ENCODE peak calls at places on chromosome 5, in seven cellular contexts. Z is suprapubic skin, X is Caco-2, K is fibroblast of lung, M is AG04450, O is astrocyte of the spinal cord, L is lower lobe of right lung. S is an unnamed sample.

GRCh38 chr5:138725885-138726457 is 27.3 kb upstream of the CTNNA1 start:
- DNase-seq in X (peak; percentile 66), L (no peak), Z (no peak), K (no peak), O (no peak), M (no peak), S (no peak)

GRCh38 chr5:125409496-125410351 is 663.3 kb upstream of the ZNF608 start:
- DNase-seq in O (peak; percentile 76), L (no peak), K (peak; percentile 82), X (no peak), Z (no peak), M (no peak), S (peak; percentile 45)

GRCh38 chr5:92904021-92904420 is 677.0 kb downstream of the NR2F1-AS1 start:
- DNase-seq in X (no peak), K (no peak), O (no peak), M (no peak), Z (no peak), L (no peak), S (no peak)

GRCh38 chr5:180607861-180608571 is 16.7 kb upstream of the SCGB3A1 start:
- DNase-seq in Z (no peak), O (no peak), X (peak; percentile 50), L (peak; percentile 75), M (no peak), K (no peak), S (peak; percentile 1)

GRCh38 chr5:178323961-178324360 is 91.4 kb upstream of the PHYKPL start:
- DNase-seq in Z (peak; percentile 42), M (no peak), L (no peak), K (no peak), O (no peak), X (no peak), S (no peak)

GRCh38 chr5:149374801-149375200 is 4.3 kb downstream of the IL17B start:
- DNase-seq in M (no peak), Z (no peak), K (no peak), X (no peak), L (no peak), O (no peak), S (no peak)

GRCh38 chr5:98793223-98793622 is 19.8 kb downstream of the RGMB start:
- DNase-seq in L (no peak), Z (no peak), O (no peak), M (no peak), X (no peak), K (no peak), S (no peak)

GRCh38 chr5:154758501-154758900 is 3.3 kb downstream of the LARP1 start:
- DNase-seq in K (peak; percentile 31), O (no peak), X (no peak), L (no peak), Z (no peak), M (no peak), S (peak; percentile 55)

GRCh38 chr5:32710335-32710858 is 724 bp upstream of the NPR3 start:
- DNase-seq in X (peak; percentile 29), O (no peak), M (no peak), K (no peak), L (no peak), Z (no peak), S (no peak)

GRCh38 chr5:42268630-42269029 is 154.6 kb upstream of the GHR start:
- DNase-seq in M (no peak), L (no peak), X (no peak), Z (no peak), K (peak; percentile 48), O (peak; percentile 29), S (no peak)

GRCh38 chr5:155753943-155754581 is 572.9 kb upstream of the SGCD start:
- DNase-seq in L (no peak), M (no peak), O (no peak), Z (no peak), X (no peak), K (no peak), S (no peak)

GRCh38 chr5:154368041-154368800 is 77.6 kb upstream of the SAP30L start:
- DNase-seq in X (peak; percentile 6), L (no peak), K (peak; percentile 89), M (peak; percentile 83), Z (no peak), O (peak; percentile 98), S (peak; percentile 91)

GRCh38 chr5:39543335-39543734 is 118.6 kb upstream of the DAB2 start:
- DNase-seq in K (no peak), Z (no peak), O (peak; percentile 23), M (no peak), L (no peak), X (no peak), S (no peak)

GRCh38 chr5:56984445-56984844 is 32.5 kb upstream of the MIER3 start:
- DNase-seq in M (no peak), L (no peak), K (no peak), X (no peak), Z (no peak), O (no peak), S (peak; percentile 33)

GRCh38 chr5:175872287-175873089 is 1.1 kb downstream of the CPLX2 start:
- DNase-seq in L (no peak), Z (no peak), M (no peak), X (no peak), K (no peak), O (no peak), S (no peak)

GRCh38 chr5:32231929-32232328 is 57.8 kb upstream of the GOLPH3 start:
- DNase-seq in K (no peak), M (no peak), X (no peak), Z (no peak), L (no peak), O (no peak), S (no peak)

DNA sequence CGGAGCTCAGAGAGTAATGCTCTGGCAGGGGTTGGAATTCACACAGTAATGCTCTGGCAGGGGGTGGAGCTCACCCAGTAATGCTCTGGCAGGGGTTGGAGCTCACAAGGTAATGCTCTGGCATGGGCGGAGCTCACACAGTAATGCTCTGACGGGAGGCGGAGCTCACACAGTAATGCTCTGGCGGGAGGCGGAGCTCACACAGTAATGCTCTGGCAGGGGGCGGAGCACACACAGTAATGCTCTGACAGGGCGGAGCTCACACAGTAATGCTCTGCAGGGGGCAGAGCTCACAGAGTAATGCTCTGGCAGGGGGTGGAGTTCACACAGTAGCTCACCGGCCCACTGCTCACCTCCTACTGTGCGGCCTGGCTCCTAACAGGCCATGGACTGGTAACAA is 47.2 kb upstream of the LPCAT1 start:
- DNase-seq in K (no peak), X (no peak), M (no peak), L (no peak), O (no peak), Z (no peak), S (no peak)
- H3K4me3 ChIP-seq in K (no peak overlapping the region), X (no peak overlapping the region), M (no peak overlapping the region), L (no peak overlapping the region), O (no peak overlapping the region), Z (no peak overlapping the region), S (no peak overlapping the region)

GRCh38 chr5:95667219-95667618 is 15.6 kb downstream of the SPATA9 start:
- DNase-seq in O (no peak), K (no peak), Z (no peak), L (no peak), M (no peak), X (no peak), S (no peak)

GRCh38 chr5:95668216-95668615 is 14.6 kb downstream of the SPATA9 start:
- DNase-seq in X (no peak), O (peak; percentile 46), L (no peak), K (peak; percentile 65), Z (no peak), M (no peak), S (peak; percentile 33)

GRCh38 chr5:95667678-95668077 is 15.1 kb downstream of the SPATA9 start:
- DNase-seq in Z (no peak), K (no peak), O (no peak), M (no peak), L (no peak), X (no peak), S (no peak)

GRCh38 chr5:95662946-95663345 is 16.4 kb downstream of the RFESD start:
- DNase-seq in L (no peak), M (no peak), K (no peak), Z (no peak), O (no peak), X (no peak), S (no peak)

GRCh38 chr5:95664204-95664786 is 17.7 kb downstream of the RFESD start:
- DNase-seq in O (peak; percentile 69), K (peak; percentile 67), M (no peak), L (no peak), Z (no peak), X (peak; percentile 23), S (peak; percentile 82)
- TF ChIP-seq CTCF in O (peak; percentile 75), K (peak; percentile 81), M (peak; percentile 80), L (peak; percentile 79), Z (peak; percentile 70), X (peak; percentile 78), S (peak; percentile 86)

GRCh38 chr5:17277907-17278306 is 60.5 kb downstream of the BASP1 start:
- DNase-seq in L (no peak), K (no peak), Z (no peak), M (no peak), X (no peak), O (no peak), S (no peak)

GRCh38 chr5:17279487-17279886 is 62.1 kb downstream of the BASP1 start:
- DNase-seq in M (no peak), Z (no peak), K (no peak), X (no peak), O (no peak), L (no peak), S (no peak)

GRCh38 chr5:17278931-17279330 is 61.5 kb downstream of the BASP1 start:
- DNase-seq in L (no peak), Z (no peak), M (no peak), K (no peak), O (no peak), X (no peak), S (no peak)

GRCh38 chr5:17275279-17276158 is 58.1 kb downstream of the BASP1 start:
- DNase-seq in M (no peak), X (no peak), O (no peak), Z (no peak), K (no peak), L (no peak), S (no peak)

GRCh38 chr5:17276445-17276844 is 59.0 kb downstream of the BASP1 start:
- DNase-seq in M (no peak), L (no peak), Z (no peak), O (no peak), K (no peak), X (no peak), S (no peak)
- H3K4me3 ChIP-seq in M (no peak overlapping the region), L (no peak overlapping the region), Z (no peak overlapping the region), O (no peak overlapping the region), K (no peak overlapping the region), X (no peak overlapping the region), S (no peak overlapping the region)

GRCh38 chr5:150751096-150751891 is 7.5 kb downstream of the DCTN4 start:
- DNase-seq in O (peak; percentile 8), X (no peak), K (peak; percentile 27), Z (no peak), L (no peak), M (no peak), S (peak; percentile 68)

GRCh38 chr5:150750469-150750868 is 8.3 kb downstream of the DCTN4 start:
- DNase-seq in Z (no peak), M (no peak), O (no peak), L (no peak), X (no peak), K (no peak), S (no peak)

GRCh38 chr5:150757087-150757649 is 1.6 kb downstream of the DCTN4 start:
- DNase-seq in X (no peak), Z (no peak), M (no peak), O (no peak), K (no peak), L (no peak), S (no peak)

GRCh38 chr5:150753463-150753862 is 5.4 kb downstream of the DCTN4 start:
- DNase-seq in M (no peak), K (no peak), O (no peak), Z (no peak), X (no peak), L (no peak), S (no peak)

GRCh38 chr5:150753863-150754262 is 5.0 kb downstream of the DCTN4 start:
- DNase-seq in Z (no peak), L (no peak), M (no peak), K (no peak), X (no peak), O (no peak), S (no peak)
- TF ChIP-seq CTCF in Z (no peak), L (no peak), M (no peak), K (no peak), X (no peak), O (no peak), S (no peak)

S was measured in fibroblast of villous mesenchyme.